ENCODE peak calls at places on chromosomes 5 and 9, in nine cellular contexts. O is WERI-Rb-1, Q is choroid plexus epithelial cell, A is AG10803, M is fibroblast of mammary gland, V is GM12864, D is type B pancreatic cell, L is uterus, P is epithelial cell of esophagus. W is an unnamed sample.

GRCh38 chr5:128687930-128688329 is 149.9 kb upstream of the FBN2 start:
- DNase-seq in O (no peak), Q (no peak), A (no peak), M (no peak), V (no peak), D (no peak), L (no peak), P (no peak), W (no peak)

GRCh38 chr5:178388381-178389030 is 155.9 kb upstream of the PHYKPL start:
- DNase-seq in O (no peak), Q (peak; percentile 57), A (peak; percentile 70), M (peak; percentile 41), V (no peak), D (peak; percentile 63), L (no peak), P (no peak), W (no peak)

GRCh38 chr5:106584268-106584667 is 1086.5 kb downstream of the EFNA5 start:
- DNase-seq in O (no peak), Q (no peak), A (no peak), M (no peak), V (no peak), D (no peak), L (no peak), P (peak; percentile 1), W (no peak)

GRCh38 chr9:77475641-77476473 is 172.3 kb downstream of the GNA14 start:
- DNase-seq in O (no peak), Q (peak; percentile 64), A (peak; percentile 82), M (peak; percentile 57), V (no peak), D (no peak), L (no peak), P (no peak), W (peak; percentile 61)

GRCh38 chr9:120688758-120689157 is 25.5 kb downstream of the MEGF9 start:
- DNase-seq in O (no peak), Q (no peak), A (no peak), M (no peak), V (no peak), D (no peak), L (no peak), P (no peak), W (no peak)

GRCh38 chr5:79890119-79890870 is 100.8 kb downstream of the MTX3 start:
- DNase-seq in O (no peak), Q (no peak), A (no peak), M (no peak), V (no peak), D (no peak), L (no peak), P (no peak), W (no peak)

GRCh38 chr5:55821731-55822512 is 29.2 kb upstream of the IL31RA start:
- DNase-seq in O (no peak), Q (peak; percentile 29), A (no peak), M (no peak), V (no peak), D (no peak), L (no peak), P (peak; percentile 36), W (peak; percentile 34)

GRCh38 chr9:91187965-91188344 is 173.8 kb downstream of the AUH start:
- DNase-seq in O (no peak), Q (peak; percentile 75), A (peak; percentile 88), M (peak; percentile 90), V (no peak), D (no peak), L (no peak), P (no peak), W (no peak)

GRCh38 chr5:11311272-11311671 is 550.2 kb upstream of the DAP start:
- DNase-seq in O (no peak), Q (no peak), A (no peak), M (no peak), V (no peak), D (no peak), L (no peak), P (no peak), W (no peak)

GRCh38 chr5:62731011-62731410 is 152.4 kb downstream of the LRRC70 start:
- DNase-seq in O (no peak), Q (no peak), A (no peak), M (no peak), V (no peak), D (no peak), L (no peak), P (no peak), W (no peak)

GRCh38 chr5:180785794-180786221 is 16.8 kb downstream of the MGAT1 start:
- DNase-seq in O (no peak), Q (peak; percentile 69), A (peak; percentile 94), M (peak; percentile 71), V (no peak), D (peak; percentile 72), L (no peak), P (peak; percentile 71), W (no peak)

GRCh38 chr5:160285311-160285710 is 27.1 kb downstream of the CCNJL start:
- DNase-seq in O (no peak), Q (no peak), A (no peak), M (no peak), V (no peak), D (no peak), L (no peak), P (no peak), W (no peak)

GRCh38 chr5:134549714-134550113 is 24.2 kb downstream of the JADE2 start:
- DNase-seq in O (no peak), Q (peak; percentile 47), A (peak; percentile 45), M (peak; percentile 91), V (no peak), D (no peak), L (no peak), P (peak; percentile 36), W (no peak)

GRCh38 chr5:5363045-5363444 is 59.4 kb upstream of the ICE1 start:
- DNase-seq in O (no peak), Q (peak; percentile 56), A (no peak), M (peak; percentile 36), V (no peak), D (no peak), L (no peak), P (no peak), W (no peak)

GRCh38 chr5:170306381-170306790 is 8.8 kb upstream of the LCP2 start:
- DNase-seq in O (no peak), Q (peak; percentile 76), A (peak; percentile 81), M (peak; percentile 96), V (no peak), D (no peak), L (peak; percentile 80), P (peak; percentile 19), W (no peak)

GRCh38 chr5:136620016-136620419 is 254.7 kb upstream of the TRPC7 start:
- DNase-seq in O (no peak), Q (peak; percentile 55), A (no peak), M (peak; percentile 3), V (no peak), D (no peak), L (no peak), P (peak; percentile 38), W (no peak)

GRCh38 chr9:135343733-135344522 is 135.7 kb upstream of the PPP1R26 start:
- DNase-seq in O (peak; percentile 82), Q (peak; percentile 47), A (peak; percentile 13), M (peak; percentile 19), V (no peak), D (peak; percentile 85), L (peak; percentile 25), P (no peak), W (peak; percentile 86)

GRCh38 chr9:75417471-75417870 is 329.2 kb downstream of the OSTF1 start:
- DNase-seq in O (no peak), Q (no peak), A (no peak), M (no peak), V (no peak), D (no peak), L (no peak), P (no peak), W (no peak)
- TF ChIP-seq CTCF in O (no peak), Q (no peak), A (no peak), M (no peak), V (no peak), D (no peak), L (no peak), P (no peak), W (no peak)

DNA sequence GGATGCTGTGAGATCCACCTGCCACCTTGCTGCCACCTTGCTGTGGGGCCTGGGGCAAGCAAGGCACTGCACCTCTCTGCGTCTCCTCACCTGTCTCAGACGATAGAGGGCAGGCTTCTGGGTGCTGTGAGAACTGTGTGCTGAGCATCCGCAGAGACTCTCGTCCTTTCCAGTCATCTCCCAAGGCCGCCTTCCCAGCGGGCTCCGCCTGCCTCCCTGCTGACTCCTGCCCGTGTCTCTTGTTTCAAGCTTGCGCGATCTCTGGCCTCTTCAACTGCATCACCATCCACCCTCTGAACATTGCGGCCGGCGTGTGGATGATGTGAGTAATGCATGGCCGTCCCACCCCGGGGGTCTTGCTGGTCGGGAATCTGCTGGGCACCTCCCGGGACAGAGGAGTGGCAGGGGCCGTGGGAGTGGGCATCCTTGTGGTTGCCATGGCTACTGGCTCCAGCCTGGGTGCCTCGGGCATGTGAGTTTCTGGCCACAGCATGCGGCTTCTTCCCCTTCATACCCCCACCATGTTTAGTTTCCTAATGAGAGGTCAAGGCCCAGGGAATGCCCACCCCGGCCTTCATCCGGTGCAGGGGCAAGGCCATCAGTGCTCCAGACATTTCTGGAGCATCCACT is 3.6 kb downstream of the CACFD1 start:
- DNase-seq in O (peak; percentile 37), Q (no peak), A (no peak), M (no peak), V (no peak), D (no peak), L (no peak), P (peak; percentile 59), W (no peak)
- TF ChIP-seq CTCF in O (peak; percentile 72), Q (peak; percentile 1), A (no peak), M (no peak), V (peak; percentile 49), D (no peak), L (no peak), P (peak; percentile 60), W (no peak)

GRCh38 chr9:68685770-68686169 is 19.3 kb upstream of the PIP5K1B start:
- DNase-seq in O (peak; percentile 43), Q (no peak), A (no peak), M (no peak), V (peak; percentile 41), D (no peak), L (no peak), P (no peak), W (peak; percentile 73)
- TF ChIP-seq CTCF in O (peak; percentile 54), Q (peak; percentile 12), A (peak; percentile 25), M (peak; percentile 3), V (peak; percentile 75), D (peak; percentile 49), L (no peak), P (peak; percentile 18), W (peak; percentile 66)

GRCh38 chr9:128370752-128371621 is at the start of gene URM1:
- DNase-seq in O (peak; percentile 96), Q (peak; percentile 96), A (peak; percentile 96), M (peak; percentile 93), V (peak; percentile 74), D (peak; percentile 95), L (peak; percentile 93), P (peak; percentile 99), W (peak; percentile 97)
- TF ChIP-seq CTCF in O (no peak), Q (peak; percentile 27), A (peak; percentile 35), M (no peak), V (no peak), D (no peak), L (no peak), P (no peak), W (no peak)

W was measured in GM20000.